ENCODE peak calls at places on chromosomes 7 and 10, in four cellular contexts. I, N, H and D are unnamed samples.

GRCh38 chr10:5952731-5953385 is 24.5 kb downstream of the IL15RA start:
- DNase-seq in I (no peak), N (no peak), H (no peak), D (no peak)

GRCh38 chr7:98551541-98552273 is 65.4 kb upstream of the NPTX2 start:
- DNase-seq in I (no peak), N (no peak), H (no peak), D (no peak)

GRCh38 chr7:1027285-1028043 is 16.9 kb upstream of the GPR146 start:
- DNase-seq in I (no peak), N (peak; percentile 55), H (peak; percentile 35), D (peak; percentile 42)

GRCh38 chr10:110825510-110825909 is 46.2 kb upstream of the PDCD4 start:
- DNase-seq in I (no peak), N (no peak), H (no peak), D (no peak)

GRCh38 chr7:28144266-28144665 is 36.3 kb downstream of the JAZF1 start:
- DNase-seq in I (no peak), N (no peak), H (peak; percentile 52), D (peak; percentile 15)

GRCh38 chr10:101826852-101827434 is 8.7 kb upstream of the OGA start:
- DNase-seq in I (no peak), N (no peak), H (no peak), D (no peak)

GRCh38 chr10:46077616-46078268 is 31.7 kb upstream of the MSMB start:
- DNase-seq in I (no peak), N (no peak), H (no peak), D (no peak)

GRCh38 chr10:101222247-101222531 is 7.1 kb downstream of the LBX1 start:
- DNase-seq in I (no peak), N (no peak), H (no peak), D (no peak)

GRCh38 chr10:58698777-58699356 is 186.2 kb downstream of the BICC1 start:
- DNase-seq in I (no peak), N (peak; percentile 36), H (no peak), D (no peak)

GRCh38 chr10:124105594-124105993 is 12.2 kb upstream of the CHST15 start:
- DNase-seq in I (peak; percentile 36), N (no peak), H (no peak), D (no peak)

GRCh38 chr7:77393261-77393660 is 22.9 kb downstream of the GSAP start:
- DNase-seq in I (no peak), N (peak; percentile 63), H (no peak), D (no peak)

GRCh38 chr7:73308074-73308664 is 457 bp downstream of the NSUN5 start:
- DNase-seq in I (no peak), N (no peak), H (no peak), D (peak; percentile 10)

GRCh38 chr7:101854084-101854865 is 36.8 kb downstream of the CUX1 start:
- DNase-seq in I (no peak), N (no peak), H (no peak), D (no peak)

GRCh38 chr10:72846225-72846624 is 47.3 kb upstream of the OIT3 start:
- DNase-seq in I (no peak), N (peak; percentile 88), H (no peak), D (peak; percentile 66)

GRCh38 chr10:117411440-117412428 is 36.5 kb upstream of the PDZD8 start:
- DNase-seq in I (no peak), N (no peak), H (no peak), D (peak; percentile 19)

GRCh38 chr7:114413741-114414140 is 874 bp upstream of the FOXP2 start:
- DNase-seq in I (peak; percentile 8), N (no peak), H (no peak), D (no peak)

GRCh38 chr7:5248201-5248885 is 34.4 kb upstream of the SLC29A4 start:
- DNase-seq in I (no peak), N (no peak), H (no peak), D (no peak)

GRCh38 chr7:2038876-2039728 is 193.6 kb downstream of the MAD1L1 start:
- DNase-seq in I (no peak), N (peak; percentile 23), H (no peak), D (no peak)

GRCh38 chr7:31053986-31054385 is 1.9 kb downstream of the ADCYAP1R1 start:
- DNase-seq in I (no peak), N (no peak), H (no peak), D (no peak)

GRCh38 chr7:18450021-18450420 is 45.5 kb upstream of the HDAC9 start:
- DNase-seq in I (no peak), N (no peak), H (no peak), D (no peak)

GRCh38 chr7:112439476-112439875 is 10.8 kb upstream of the IFRD1 start:
- DNase-seq in I (no peak), N (no peak), H (no peak), D (no peak)

GRCh38 chr7:786472-787255 is 45.6 kb upstream of the SUN1 start:
- DNase-seq in I (peak; percentile 61), N (peak; percentile 66), H (peak; percentile 66), D (peak; percentile 89)

GRCh38 chr7:112745635-112746034 is 44.6 kb downstream of the TMEM168 start:
- DNase-seq in I (no peak), N (no peak), H (no peak), D (no peak)

GRCh38 chr7:80521809-80522208 is 9.9 kb upstream of the GNAT3 start:
- DNase-seq in I (no peak), N (no peak), H (no peak), D (no peak)

GRCh38 chr7:40393660-40394059 is 258.9 kb downstream of the SUGCT start:
- DNase-seq in I (no peak), N (no peak), H (no peak), D (no peak)

GRCh38 chr10:121070257-121070656 is 219.1 kb downstream of the WDR11 start:
- DNase-seq in I (no peak), N (no peak), H (no peak), D (peak; percentile 17)
- TF ChIP-seq CTCF in I (no peak), N (no peak), H (peak; percentile 59), D (no peak)

DNA sequence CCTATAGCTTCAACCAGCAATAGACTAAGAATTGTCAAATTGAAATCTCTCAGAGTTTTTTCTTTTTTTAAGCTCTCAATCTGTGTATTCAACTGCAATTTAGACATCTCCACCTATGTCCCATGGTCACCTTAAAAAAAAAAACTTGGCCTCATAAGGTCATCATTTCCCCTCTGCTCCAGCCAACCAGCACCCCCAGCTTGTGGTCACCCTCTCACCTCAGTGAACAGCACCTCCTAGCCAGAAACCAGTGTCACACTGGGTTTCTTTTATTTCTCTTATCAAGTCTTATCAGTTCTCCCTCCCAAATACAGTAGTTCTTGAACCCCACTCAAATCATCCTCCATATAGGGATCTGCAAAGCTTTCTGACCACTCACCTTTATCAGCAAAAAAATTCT is 4.0 kb downstream of the ITGB1 start:
- DNase-seq in I (no peak), N (peak; percentile 15), H (no peak), D (no peak)
- TF ChIP-seq CTCF in I (no peak), N (peak; percentile 5), H (no peak), D (no peak)

DNA sequence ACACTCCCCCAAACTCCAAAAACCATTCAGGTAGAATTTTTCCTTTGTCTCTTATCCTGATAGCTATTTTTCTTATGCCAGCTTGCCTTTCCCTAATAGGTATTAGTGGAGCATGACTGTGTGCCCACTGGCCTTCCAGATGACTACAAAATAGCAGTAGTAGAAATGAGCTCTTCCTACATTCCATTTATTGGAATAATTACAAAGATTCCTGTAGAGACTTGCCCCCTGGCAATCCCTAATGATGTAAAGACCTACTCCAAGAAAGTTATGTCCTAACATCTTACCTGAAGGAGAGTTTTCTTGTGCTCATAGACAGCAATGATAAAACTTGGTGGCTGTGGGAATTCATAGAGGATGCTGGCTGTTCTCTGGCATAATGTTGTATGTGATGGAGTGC is 501.8 kb downstream of the GATA3 start:
- DNase-seq in I (no peak), N (no peak), H (no peak), D (no peak)
- TF ChIP-seq CTCF in I (no peak), N (no peak), H (no peak), D (no peak)

GRCh38 chr7:129169171-129169643 is 19.2 kb upstream of the SMO start:
- DNase-seq in I (peak; percentile 41), N (no peak), H (peak; percentile 40), D (peak; percentile 18)
- TF ChIP-seq CTCF in I (no peak), N (no peak), H (no peak), D (no peak)

DNA sequence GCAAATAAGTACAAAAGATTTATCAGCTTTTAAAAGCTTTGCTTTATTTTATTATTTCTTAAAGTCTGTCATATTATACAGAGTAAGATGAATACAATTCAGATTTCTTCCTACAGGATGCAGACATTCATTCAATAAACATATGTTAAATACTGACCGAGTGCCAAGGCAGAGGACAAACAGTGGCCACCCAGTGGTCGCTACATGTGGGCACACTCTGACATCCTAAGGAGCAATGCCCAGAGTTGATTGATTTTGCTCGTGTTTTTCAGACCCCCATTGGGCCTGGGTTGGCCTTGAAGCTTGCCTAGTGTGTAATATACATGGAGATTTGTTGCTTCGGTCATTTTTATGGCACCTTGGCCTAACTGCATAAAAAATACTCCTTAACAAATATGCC is 201.2 kb downstream of the CCDC3 start:
- DNase-seq in I (no peak), N (no peak), H (no peak), D (no peak)
- TF ChIP-seq CTCF in I (no peak), N (peak; percentile 15), H (no peak), D (no peak)